ENCODE peak calls at places on chromosome 11, in four cellular contexts. Q, J, D and G are unnamed samples.

GRCh38 chr11:123251656-123252344 is 56.8 kb upstream of the CLMP start:
- DNase-seq in D (no peak), J (no peak), Q (no peak), G (no peak)

GRCh38 chr11:61054927-61055562 is 47.2 kb upstream of the CD5 start:
- DNase-seq in D (no peak), J (no peak), Q (no peak), G (no peak)

GRCh38 chr11:77211040-77211451 is 83.0 kb downstream of the MYO7A start:
- DNase-seq in D (no peak), Q (no peak), J (peak), G (no peak)

GRCh38 chr11:64829536-64830251 is 14.8 kb downstream of the CDC42BPG start:
- DNase-seq in J (no peak), D (no peak), Q (no peak), G (no peak)

GRCh38 chr11:1706634-1707400 is 9.8 kb downstream of the KRTAP5-6 start:
- DNase-seq in D (no peak), J (no peak), Q (no peak), G (peak)

GRCh38 chr11:19259487-19260345 is 19.0 kb upstream of the E2F8 start:
- DNase-seq in J (peak), Q (no peak), D (no peak), G (peak)

GRCh38 chr11:819943-820649 is 1.4 kb downstream of the PNPLA2 start:
- DNase-seq in Q (peak), D (no peak), J (peak), G (peak)

GRCh38 chr11:76788661-76789442 is 5.7 kb downstream of the TSKU start:
- DNase-seq in J (no peak), Q (peak), D (no peak), G (no peak)

GRCh38 chr11:8948901-8949300 is 6.1 kb upstream of the ASCL3 start:
- DNase-seq in J (no peak), Q (no peak), D (no peak), G (no peak)

GRCh38 chr11:15775051-15775541 is 581.2 kb downstream of the SOX6 start:
- DNase-seq in D (no peak), Q (no peak), J (no peak), G (no peak)

GRCh38 chr11:19225123-19225522 is 15.6 kb downstream of the E2F8 start:
- DNase-seq in Q (no peak), D (no peak), J (no peak), G (no peak)

GRCh38 chr11:2102132-2102882 is 36.9 kb downstream of the IGF2 start:
- DNase-seq in D (no peak), Q (peak), J (no peak), G (no peak)

GRCh38 chr11:88206746-88207145 is 31.5 kb upstream of the RAB38 start:
- DNase-seq in D (no peak), J (no peak), Q (no peak), G (no peak)

GRCh38 chr11:70020336-70021214 is 57.5 kb upstream of the ANO1 start:
- DNase-seq in D (no peak), Q (no peak), J (no peak), G (peak)

GRCh38 chr11:88016392-88017020 is 158.7 kb downstream of the RAB38 start:
- DNase-seq in D (peak), Q (peak), J (peak), G (peak)

GRCh38 chr11:94539420-94539819 is 4.3 kb upstream of the FUT4 start:
- DNase-seq in Q (no peak), J (no peak), D (no peak), G (no peak)

GRCh38 chr11:95092549-95093324 is 3.1 kb downstream of the ENDOD1 start:
- DNase-seq in J (peak), Q (peak), D (no peak), G (peak)

DNA sequence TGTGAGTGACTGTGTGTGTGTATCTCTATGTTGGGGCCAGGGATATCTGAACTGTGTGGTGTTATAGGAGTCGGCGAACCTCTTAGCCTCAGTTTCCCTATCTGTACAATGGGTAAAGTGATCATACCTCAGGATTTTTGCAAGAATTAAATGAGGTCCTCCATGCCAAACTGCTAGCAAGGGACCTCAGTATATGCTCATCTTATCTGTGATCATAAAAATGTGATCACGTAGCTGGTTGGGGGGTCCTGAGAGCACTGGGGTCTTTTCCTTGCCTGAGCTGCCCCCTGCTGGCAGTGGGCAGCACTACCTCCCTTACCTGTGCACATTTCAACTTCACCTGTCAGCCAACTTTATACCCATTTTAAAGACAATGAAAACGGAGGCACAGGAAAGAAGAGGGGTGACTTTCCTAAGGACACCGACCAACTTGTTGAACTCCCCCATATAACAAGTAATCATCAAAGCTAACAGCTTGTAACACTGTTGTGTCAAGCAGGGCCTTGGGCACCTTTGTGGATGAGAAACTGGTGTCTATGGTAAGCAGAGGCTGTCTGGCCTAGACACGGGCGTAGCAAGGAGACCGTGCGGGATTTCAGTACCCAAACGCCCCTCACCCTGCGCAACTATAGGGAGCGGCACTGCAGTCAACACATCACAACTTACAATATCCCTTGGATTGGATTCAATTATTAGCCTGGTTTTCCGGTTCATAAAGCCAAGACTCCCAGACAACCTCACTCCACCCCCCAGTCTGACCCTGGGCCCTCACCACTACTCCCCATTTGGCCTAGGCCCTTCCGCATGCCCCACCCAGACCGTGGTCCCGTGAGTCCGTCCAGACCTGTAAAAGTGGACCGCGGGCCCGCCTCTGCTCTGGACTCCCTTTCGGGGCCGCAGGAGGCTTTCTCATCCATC is 1.2 kb upstream of the DPP3 start:
- DNase-seq in Q (peak), J (peak), D (no peak), G (peak)
- TF ChIP-seq JUND in Q (no peak), J (no peak), D (no peak), G (no peak)

GRCh38 chr11:86947541-86947940 is 7.7 kb downstream of the FZD4 start:
- DNase-seq in Q (no peak), J (no peak), D (no peak), G (no peak)

GRCh38 chr11:86951706-86952105 is 3.5 kb downstream of the FZD4 start:
- DNase-seq in Q (no peak), J (no peak), D (no peak), G (no peak)

GRCh38 chr11:86952221-86952875 is 2.8 kb downstream of the FZD4 start:
- DNase-seq in J (no peak), D (no peak), Q (no peak), G (no peak)

GRCh38 chr11:86948733-86949132 is 6.5 kb downstream of the FZD4 start:
- DNase-seq in Q (no peak), J (no peak), D (no peak), G (no peak)

DNA sequence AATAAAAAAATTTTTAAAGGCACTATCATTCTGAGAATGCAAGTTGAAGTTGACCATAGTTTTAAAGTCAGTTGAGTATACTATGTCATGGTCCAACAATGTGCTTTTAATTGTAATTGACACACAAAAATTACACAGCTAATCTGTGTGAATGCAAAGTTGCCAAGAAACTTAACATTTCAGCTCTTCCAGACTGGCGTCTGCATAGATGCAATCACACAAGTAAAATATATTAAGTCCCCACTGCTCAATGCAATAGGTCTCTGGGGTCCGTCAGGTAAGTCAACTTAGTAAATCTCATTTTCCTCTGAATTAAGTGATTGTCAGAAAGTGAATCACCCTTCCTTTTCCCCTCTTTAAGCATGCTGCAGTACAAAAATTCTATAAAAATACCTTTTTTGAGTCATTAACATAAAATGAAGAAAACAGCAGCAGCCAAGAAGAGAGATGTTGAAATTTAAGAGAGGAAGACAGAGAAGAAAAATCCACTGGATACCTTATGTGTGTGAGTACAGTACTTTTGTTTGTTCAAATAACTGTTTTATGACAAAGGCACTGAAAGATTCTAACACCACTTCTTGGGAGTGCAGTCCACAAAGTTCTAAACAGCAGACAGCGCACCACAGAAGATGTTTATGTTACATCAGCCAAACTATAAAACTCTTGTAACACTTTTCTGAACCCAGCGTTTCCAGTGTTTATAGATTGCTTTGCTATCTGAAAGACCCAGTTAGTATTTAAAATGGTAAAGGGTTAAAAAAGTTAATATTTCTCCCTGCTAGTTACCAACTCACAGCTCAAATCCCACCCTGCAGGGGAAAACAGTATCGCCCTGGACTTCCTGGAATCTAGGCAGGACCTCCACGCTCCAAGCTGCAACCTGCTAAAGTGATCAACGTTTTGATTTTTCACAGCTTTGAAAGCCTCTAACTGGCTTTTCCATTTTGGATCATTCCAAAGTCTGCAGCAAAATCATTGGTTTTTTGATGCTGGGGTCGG is 4.9 kb downstream of the FZD4 start:
- DNase-seq in Q (no peak), D (no peak), J (no peak), G (no peak)
- TF ChIP-seq FOXM1 in Q (no peak), D (no peak), J (no peak), G (no peak)

DNA sequence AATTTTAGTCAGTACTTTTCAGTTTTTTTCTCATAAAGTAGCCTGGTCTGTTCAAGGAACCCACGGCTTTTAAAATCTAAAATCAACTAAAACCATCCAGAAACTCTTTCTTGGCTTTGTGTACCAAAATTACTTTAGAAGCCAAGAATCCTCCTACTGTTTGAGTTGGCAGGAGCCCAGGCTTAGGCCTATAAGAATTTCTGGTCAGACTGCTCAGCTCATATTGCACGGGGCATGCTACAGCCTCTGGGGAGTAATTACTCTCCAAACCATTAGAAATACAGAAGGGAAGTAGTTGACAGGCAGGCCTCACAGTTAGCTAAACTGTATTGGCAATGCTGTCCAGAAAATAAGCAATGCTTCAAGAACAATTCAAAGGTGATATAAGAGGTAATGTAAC is 1862.9 kb upstream of the RAG2 start:
- DNase-seq in D (no peak), J (no peak), Q (no peak), G (no peak)
- TF ChIP-seq JUND in D (no peak), J (no peak), Q (no peak), G (no peak)

GRCh38 chr11:57348052-57348451 is 9.9 kb downstream of the P2RX3 start:
- DNase-seq in D (no peak), Q (no peak), J (no peak), G (no peak)
- TF ChIP-seq FOXM1 in D (no peak), Q (no peak), J (no peak), G (no peak)

GRCh38 chr11:111676878-111677585 is 74.8 kb downstream of the SIK2 start:
- DNase-seq in J (no peak), D (no peak), Q (no peak), G (no peak)

GRCh38 chr11:111671383-111671782 is 69.1 kb downstream of the SIK2 start:
- DNase-seq in D (no peak), J (no peak), Q (no peak), G (no peak)

GRCh38 chr11:111675891-111676290 is 73.6 kb downstream of the SIK2 start:
- DNase-seq in J (no peak), D (no peak), Q (no peak), G (no peak)

GRCh38 chr11:111672949-111673348 is 70.7 kb downstream of the SIK2 start:
- DNase-seq in J (no peak), Q (no peak), D (no peak), G (no peak)

DNA sequence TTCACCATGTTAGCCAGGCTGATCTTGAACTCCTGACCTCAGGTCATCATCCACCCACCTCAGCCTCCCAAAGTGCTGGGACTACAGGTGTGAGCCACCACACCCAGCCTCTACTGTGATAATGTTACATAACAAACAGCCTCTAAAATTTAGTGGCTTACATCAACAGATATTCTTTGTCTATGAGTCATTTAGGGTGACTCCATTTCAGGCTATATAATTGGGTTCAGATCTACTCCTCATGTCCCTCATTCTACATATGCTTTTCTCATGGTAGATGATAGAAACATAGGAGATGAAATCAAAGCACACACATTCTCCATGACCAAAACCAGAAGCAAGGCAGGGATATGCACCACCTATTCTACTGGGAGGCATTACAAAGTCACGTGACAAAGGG is 72.7 kb downstream of the SIK2 start:
- DNase-seq in Q (no peak), D (no peak), J (no peak), G (no peak)
- TF ChIP-seq JUND in Q (no peak), D (no peak), J (no peak), G (no peak)

GRCh38 chr11:133552938-133553337 is 20.6 kb upstream of the OPCML start:
- DNase-seq in J (no peak), D (no peak), Q (no peak), G (no peak)
- TF ChIP-seq FOXM1 in J (no peak), D (no peak), Q (no peak), G (no peak)

GRCh38 chr11:27350503-27350902 is 12.5 kb downstream of the CCDC34 start:
- DNase-seq in J (no peak), Q (no peak), D (no peak), G (no peak)
- TF ChIP-seq JUND in J (no peak), Q (no peak), D (no peak), G (no peak)

DNA sequence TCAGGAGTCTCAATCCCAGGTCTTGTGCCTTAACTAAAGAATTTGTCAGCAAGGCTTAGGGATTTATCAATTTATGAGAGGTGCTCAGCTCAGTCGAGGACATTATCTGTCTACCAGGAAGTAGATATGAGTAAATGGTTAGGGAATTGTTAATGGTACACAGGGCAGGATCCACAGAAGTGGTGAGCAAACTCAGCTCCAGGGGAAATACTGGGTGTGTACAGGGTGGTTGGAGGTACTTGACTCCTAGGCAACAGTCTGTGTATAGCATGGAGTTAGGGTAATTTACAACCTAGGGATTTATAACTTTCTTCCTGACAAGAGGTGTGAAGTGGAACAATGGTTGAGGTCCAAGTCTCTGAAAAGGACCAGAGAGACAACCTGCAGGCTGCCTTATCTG is 123.4 kb upstream of the OR9Q1 start:
- DNase-seq in J (no peak), D (no peak), Q (no peak), G (no peak)
- TF ChIP-seq FOXM1 in J (no peak), D (no peak), Q (no peak), G (no peak)